ENCODE peak calls at places on chromosomes 6 and 20, in nine cellular contexts. One of them, this sample, is unnamed.

GRCh38 chr20:51064160-51064559 is 41.3 kb upstream of the KCNG1 start:
- DNase-seq in AG09319: no peak
- DNase-seq in activated T-cell treated with anti-CD3 and anti-CD28 coated beads, Interleukin-2, amount 50 U/mL, for 72 hours: no peak
- DNase-seq in neural crest cell: no peak
- DNase-seq in progenitor cell of endocrine pancreas: no peak
- DNase-seq in A172: no peak
- DNase-seq in CD8-positive, alpha-beta memory T cell: no peak
- DNase-seq in stimulated activated CD4-positive, alpha-beta T cell treated with anti-CD3 and anti-CD28 coated beads, Interleukin-4, amount 100 ng/mL, for 4 hours: no peak
- DNase-seq in LHCN-M2: no peak
- DNase-seq in this sample: no peak

GRCh38 chr6:20692023-20692422 is 157.8 kb downstream of the CDKAL1 start:
- DNase-seq in AG09319: peak
- DNase-seq in activated T-cell treated with anti-CD3 and anti-CD28 coated beads, Interleukin-2, amount 50 U/mL, for 72 hours: no peak
- DNase-seq in neural crest cell: no peak
- DNase-seq in progenitor cell of endocrine pancreas: no peak
- DNase-seq in A172: no peak
- DNase-seq in CD8-positive, alpha-beta memory T cell: no peak
- DNase-seq in stimulated activated CD4-positive, alpha-beta T cell treated with anti-CD3 and anti-CD28 coated beads, Interleukin-4, amount 100 ng/mL, for 4 hours: no peak
- DNase-seq in LHCN-M2: no peak
- DNase-seq in this sample: no peak

GRCh38 chr6:30483677-30484279 is 5.5 kb upstream of the HLA-E start:
- DNase-seq in AG09319: peak
- DNase-seq in activated T-cell treated with anti-CD3 and anti-CD28 coated beads, Interleukin-2, amount 50 U/mL, for 72 hours: no peak
- DNase-seq in neural crest cell: peak
- DNase-seq in progenitor cell of endocrine pancreas: no peak
- DNase-seq in A172: peak
- DNase-seq in CD8-positive, alpha-beta memory T cell: no peak
- DNase-seq in stimulated activated CD4-positive, alpha-beta T cell treated with anti-CD3 and anti-CD28 coated beads, Interleukin-4, amount 100 ng/mL, for 4 hours: no peak
- DNase-seq in LHCN-M2: peak
- DNase-seq in this sample: peak

GRCh38 chr6:107153061-107153460 is 37.7 kb upstream of the BEND3 start:
- DNase-seq in AG09319: no peak
- DNase-seq in activated T-cell treated with anti-CD3 and anti-CD28 coated beads, Interleukin-2, amount 50 U/mL, for 72 hours: no peak
- DNase-seq in neural crest cell: no peak
- DNase-seq in progenitor cell of endocrine pancreas: no peak
- DNase-seq in A172: no peak
- DNase-seq in CD8-positive, alpha-beta memory T cell: no peak
- DNase-seq in stimulated activated CD4-positive, alpha-beta T cell treated with anti-CD3 and anti-CD28 coated beads, Interleukin-4, amount 100 ng/mL, for 4 hours: no peak
- DNase-seq in LHCN-M2: no peak
- DNase-seq in this sample: no peak

GRCh38 chr6:104603108-104603745 is 256.5 kb downstream of the HACE1 start:
- DNase-seq in AG09319: no peak
- DNase-seq in activated T-cell treated with anti-CD3 and anti-CD28 coated beads, Interleukin-2, amount 50 U/mL, for 72 hours: no peak
- DNase-seq in neural crest cell: no peak
- DNase-seq in progenitor cell of endocrine pancreas: no peak
- DNase-seq in A172: peak
- DNase-seq in CD8-positive, alpha-beta memory T cell: no peak
- DNase-seq in stimulated activated CD4-positive, alpha-beta T cell treated with anti-CD3 and anti-CD28 coated beads, Interleukin-4, amount 100 ng/mL, for 4 hours: no peak
- DNase-seq in LHCN-M2: no peak
- DNase-seq in this sample: no peak

GRCh38 chr6:161344640-161345039 is 70.8 kb upstream of the AGPAT4 start:
- DNase-seq in AG09319: no peak
- DNase-seq in activated T-cell treated with anti-CD3 and anti-CD28 coated beads, Interleukin-2, amount 50 U/mL, for 72 hours: no peak
- DNase-seq in neural crest cell: no peak
- DNase-seq in progenitor cell of endocrine pancreas: no peak
- DNase-seq in A172: no peak
- DNase-seq in CD8-positive, alpha-beta memory T cell: no peak
- DNase-seq in stimulated activated CD4-positive, alpha-beta T cell treated with anti-CD3 and anti-CD28 coated beads, Interleukin-4, amount 100 ng/mL, for 4 hours: no peak
- DNase-seq in LHCN-M2: no peak
- DNase-seq in this sample: no peak

GRCh38 chr20:10225439-10226080 is 6.9 kb downstream of the SNAP25 start:
- DNase-seq in AG09319: no peak
- DNase-seq in activated T-cell treated with anti-CD3 and anti-CD28 coated beads, Interleukin-2, amount 50 U/mL, for 72 hours: no peak
- DNase-seq in neural crest cell: no peak
- DNase-seq in progenitor cell of endocrine pancreas: no peak
- DNase-seq in A172: peak
- DNase-seq in CD8-positive, alpha-beta memory T cell: no peak
- DNase-seq in stimulated activated CD4-positive, alpha-beta T cell treated with anti-CD3 and anti-CD28 coated beads, Interleukin-4, amount 100 ng/mL, for 4 hours: no peak
- DNase-seq in LHCN-M2: peak
- DNase-seq in this sample: no peak

GRCh38 chr20:29409833-29410804 is 1847.3 kb upstream of the DEFB115 start:
- DNase-seq in AG09319: no peak
- DNase-seq in activated T-cell treated with anti-CD3 and anti-CD28 coated beads, Interleukin-2, amount 50 U/mL, for 72 hours: no peak
- DNase-seq in neural crest cell: no peak
- DNase-seq in progenitor cell of endocrine pancreas: no peak
- DNase-seq in A172: no peak
- DNase-seq in CD8-positive, alpha-beta memory T cell: no peak
- DNase-seq in stimulated activated CD4-positive, alpha-beta T cell treated with anti-CD3 and anti-CD28 coated beads, Interleukin-4, amount 100 ng/mL, for 4 hours: no peak
- DNase-seq in LHCN-M2: no peak
- DNase-seq in this sample: no peak

GRCh38 chr6:136020691-136021090 is 169.2 kb downstream of the PDE7B start:
- DNase-seq in AG09319: no peak
- DNase-seq in activated T-cell treated with anti-CD3 and anti-CD28 coated beads, Interleukin-2, amount 50 U/mL, for 72 hours: no peak
- DNase-seq in neural crest cell: no peak
- DNase-seq in progenitor cell of endocrine pancreas: no peak
- DNase-seq in A172: no peak
- DNase-seq in CD8-positive, alpha-beta memory T cell: no peak
- DNase-seq in stimulated activated CD4-positive, alpha-beta T cell treated with anti-CD3 and anti-CD28 coated beads, Interleukin-4, amount 100 ng/mL, for 4 hours: no peak
- DNase-seq in LHCN-M2: no peak
- DNase-seq in this sample: no peak

GRCh38 chr6:73743556-73743955 is 47.6 kb downstream of the CD109 start:
- DNase-seq in AG09319: no peak
- DNase-seq in activated T-cell treated with anti-CD3 and anti-CD28 coated beads, Interleukin-2, amount 50 U/mL, for 72 hours: no peak
- DNase-seq in neural crest cell: no peak
- DNase-seq in progenitor cell of endocrine pancreas: no peak
- DNase-seq in A172: no peak
- DNase-seq in CD8-positive, alpha-beta memory T cell: no peak
- DNase-seq in stimulated activated CD4-positive, alpha-beta T cell treated with anti-CD3 and anti-CD28 coated beads, Interleukin-4, amount 100 ng/mL, for 4 hours: no peak
- DNase-seq in LHCN-M2: no peak
- DNase-seq in this sample: no peak

GRCh38 chr6:139597781-139598368 is 223.4 kb upstream of the CITED2 start:
- DNase-seq in AG09319: peak
- DNase-seq in activated T-cell treated with anti-CD3 and anti-CD28 coated beads, Interleukin-2, amount 50 U/mL, for 72 hours: no peak
- DNase-seq in neural crest cell: no peak
- DNase-seq in progenitor cell of endocrine pancreas: no peak
- DNase-seq in A172: peak
- DNase-seq in CD8-positive, alpha-beta memory T cell: no peak
- DNase-seq in stimulated activated CD4-positive, alpha-beta T cell treated with anti-CD3 and anti-CD28 coated beads, Interleukin-4, amount 100 ng/mL, for 4 hours: no peak
- DNase-seq in LHCN-M2: peak
- DNase-seq in this sample: no peak

GRCh38 chr6:135128268-135128914 is 52.7 kb upstream of the MYB start:
- DNase-seq in AG09319: no peak
- DNase-seq in activated T-cell treated with anti-CD3 and anti-CD28 coated beads, Interleukin-2, amount 50 U/mL, for 72 hours: peak
- DNase-seq in neural crest cell: no peak
- DNase-seq in progenitor cell of endocrine pancreas: no peak
- DNase-seq in A172: no peak
- DNase-seq in CD8-positive, alpha-beta memory T cell: peak
- DNase-seq in stimulated activated CD4-positive, alpha-beta T cell treated with anti-CD3 and anti-CD28 coated beads, Interleukin-4, amount 100 ng/mL, for 4 hours: peak
- DNase-seq in LHCN-M2: no peak
- DNase-seq in this sample: peak

GRCh38 chr20:60589624-60590023 is 631.4 kb downstream of the CDH26 start:
- DNase-seq in AG09319: no peak
- DNase-seq in activated T-cell treated with anti-CD3 and anti-CD28 coated beads, Interleukin-2, amount 50 U/mL, for 72 hours: no peak
- DNase-seq in neural crest cell: peak
- DNase-seq in progenitor cell of endocrine pancreas: peak
- DNase-seq in A172: no peak
- DNase-seq in CD8-positive, alpha-beta memory T cell: no peak
- DNase-seq in stimulated activated CD4-positive, alpha-beta T cell treated with anti-CD3 and anti-CD28 coated beads, Interleukin-4, amount 100 ng/mL, for 4 hours: no peak
- DNase-seq in LHCN-M2: no peak
- DNase-seq in this sample: no peak

GRCh38 chr20:57711826-57712225 is 2.0 kb upstream of the PMEPA1 start:
- DNase-seq in AG09319: no peak
- DNase-seq in activated T-cell treated with anti-CD3 and anti-CD28 coated beads, Interleukin-2, amount 50 U/mL, for 72 hours: no peak
- DNase-seq in neural crest cell: no peak
- DNase-seq in progenitor cell of endocrine pancreas: no peak
- DNase-seq in A172: no peak
- DNase-seq in CD8-positive, alpha-beta memory T cell: no peak
- DNase-seq in stimulated activated CD4-positive, alpha-beta T cell treated with anti-CD3 and anti-CD28 coated beads, Interleukin-4, amount 100 ng/mL, for 4 hours: no peak
- DNase-seq in LHCN-M2: no peak
- DNase-seq in this sample: no peak

GRCh38 chr6:1208876-1209275 is 103.0 kb upstream of the FOXQ1 start:
- DNase-seq in AG09319: no peak
- DNase-seq in activated T-cell treated with anti-CD3 and anti-CD28 coated beads, Interleukin-2, amount 50 U/mL, for 72 hours: no peak
- DNase-seq in neural crest cell: no peak
- DNase-seq in progenitor cell of endocrine pancreas: no peak
- DNase-seq in A172: peak
- DNase-seq in CD8-positive, alpha-beta memory T cell: no peak
- DNase-seq in stimulated activated CD4-positive, alpha-beta T cell treated with anti-CD3 and anti-CD28 coated beads, Interleukin-4, amount 100 ng/mL, for 4 hours: no peak
- DNase-seq in LHCN-M2: peak
- DNase-seq in this sample: no peak

GRCh38 chr6:89589297-89590074 is 49.1 kb downstream of the LYRM2 start:
- DNase-seq in AG09319: no peak
- DNase-seq in activated T-cell treated with anti-CD3 and anti-CD28 coated beads, Interleukin-2, amount 50 U/mL, for 72 hours: no peak
- DNase-seq in neural crest cell: no peak
- DNase-seq in progenitor cell of endocrine pancreas: no peak
- DNase-seq in A172: no peak
- DNase-seq in CD8-positive, alpha-beta memory T cell: no peak
- DNase-seq in stimulated activated CD4-positive, alpha-beta T cell treated with anti-CD3 and anti-CD28 coated beads, Interleukin-4, amount 100 ng/mL, for 4 hours: no peak
- DNase-seq in LHCN-M2: no peak
- DNase-seq in this sample: no peak

GRCh38 chr6:56475736-56476457 is 166.8 kb downstream of the DST start:
- DNase-seq in AG09319: no peak
- DNase-seq in activated T-cell treated with anti-CD3 and anti-CD28 coated beads, Interleukin-2, amount 50 U/mL, for 72 hours: no peak
- DNase-seq in neural crest cell: no peak
- DNase-seq in progenitor cell of endocrine pancreas: no peak
- DNase-seq in A172: peak
- DNase-seq in CD8-positive, alpha-beta memory T cell: no peak
- DNase-seq in stimulated activated CD4-positive, alpha-beta T cell treated with anti-CD3 and anti-CD28 coated beads, Interleukin-4, amount 100 ng/mL, for 4 hours: no peak
- DNase-seq in LHCN-M2: peak
- DNase-seq in this sample: no peak

GRCh38 chr20:61763740-61764400 is 301.8 kb downstream of the TAF4 start:
- DNase-seq in AG09319: no peak
- DNase-seq in activated T-cell treated with anti-CD3 and anti-CD28 coated beads, Interleukin-2, amount 50 U/mL, for 72 hours: no peak
- DNase-seq in neural crest cell: no peak
- DNase-seq in progenitor cell of endocrine pancreas: no peak
- DNase-seq in A172: no peak
- DNase-seq in CD8-positive, alpha-beta memory T cell: no peak
- DNase-seq in stimulated activated CD4-positive, alpha-beta T cell treated with anti-CD3 and anti-CD28 coated beads, Interleukin-4, amount 100 ng/mL, for 4 hours: no peak
- DNase-seq in LHCN-M2: no peak
- DNase-seq in this sample: no peak

GRCh38 chr20:57396212-57396611 is 5.0 kb downstream of the RBM38 start:
- DNase-seq in AG09319: no peak
- DNase-seq in activated T-cell treated with anti-CD3 and anti-CD28 coated beads, Interleukin-2, amount 50 U/mL, for 72 hours: no peak
- DNase-seq in neural crest cell: no peak
- DNase-seq in progenitor cell of endocrine pancreas: no peak
- DNase-seq in A172: no peak
- DNase-seq in CD8-positive, alpha-beta memory T cell: peak
- DNase-seq in stimulated activated CD4-positive, alpha-beta T cell treated with anti-CD3 and anti-CD28 coated beads, Interleukin-4, amount 100 ng/mL, for 4 hours: no peak
- DNase-seq in LHCN-M2: no peak
- DNase-seq in this sample: no peak